ENCODE peak calls at places on chromosomes 4 and X, in eight cellular contexts. K is AG09309; E is AG08396; Q is activated CD4-positive, alpha-beta T cell treated with anti-CD3 and anti-CD28 coated beads for 24 hours; B is NCI-H345; C is H54; H is fibroblast of mammary gland; I is foreskin fibroblast. X is an unnamed sample.
A peak's percentile ranks its signal among the peaks of the same experiment; 100 is the strongest.

GRCh38 chr4:15779336-15779735 is 1.2 kb downstream of the CD38 start:
- DNase-seq in E (peak; percentile 65), I (peak; percentile 78), Q (no peak), K (no peak), C (no peak), B (peak; percentile 26), H (peak; percentile 63), X (peak; percentile 52)

GRCh38 chr4:3239998-3240920 is 8.7 kb upstream of the MSANTD1 start:
- DNase-seq in B (peak; percentile 19), I (no peak), E (no peak), K (no peak), H (no peak), C (no peak), Q (no peak), X (no peak)

GRCh38 chr4:15757084-15757483 is 21.0 kb upstream of the CD38 start:
- DNase-seq in B (no peak), E (no peak), K (no peak), H (no peak), C (no peak), I (no peak), Q (no peak), X (no peak)

GRCh38 chrX:22666441-22666840 is 333.3 kb upstream of the DDX53 start:
- DNase-seq in H (peak; percentile 61), K (no peak), I (peak; percentile 39), C (peak; percentile 2), E (no peak), B (no peak), Q (no peak), X (peak; percentile 25)

GRCh38 chrX:7146026-7146702 is 1.3 kb upstream of the STS start:
- DNase-seq in C (no peak), B (no peak), E (no peak), K (no peak), Q (no peak), H (no peak), I (peak; percentile 31), X (no peak)

GRCh38 chr4:174763454-174764104 is 65.5 kb downstream of the GLRA3 start:
- DNase-seq in I (no peak), K (no peak), Q (no peak), E (no peak), C (no peak), H (peak; percentile 7), B (no peak), X (peak; percentile 4)

GRCh38 chr4:102387552-102388150 is 42.4 kb upstream of the SLC39A8 start:
- DNase-seq in Q (no peak), H (peak; percentile 2), E (no peak), C (no peak), B (no peak), I (no peak), K (no peak), X (no peak)

GRCh38 chr4:39699676-39700409 is 1.9 kb downstream of the UBE2K start:
- DNase-seq in B (no peak), I (peak; percentile 36), C (no peak), K (no peak), H (peak; percentile 71), E (no peak), Q (no peak), X (peak; percentile 34)

GRCh38 chr4:147836807-147837206 is 104.9 kb downstream of the ARHGAP10 start:
- DNase-seq in H (no peak), C (no peak), I (no peak), B (no peak), E (no peak), K (no peak), Q (no peak), X (no peak)

GRCh38 chr4:82792912-82793649 is 5.5 kb downstream of the SCD5 start:
- DNase-seq in Q (no peak), E (no peak), C (no peak), I (peak; percentile 56), H (no peak), B (no peak), K (no peak), X (no peak)

GRCh38 chrX:113274801-113275200 is 434.2 kb upstream of the AMOT start:
- DNase-seq in B (no peak), E (no peak), I (no peak), C (no peak), Q (no peak), K (no peak), H (no peak), X (no peak)

GRCh38 chrX:154918060-154918483 is 31.9 kb downstream of the F8A1 start:
- DNase-seq in I (peak; percentile 85), B (peak; percentile 78), H (peak; percentile 90), C (peak; percentile 14), K (peak; percentile 65), E (peak; percentile 57), Q (no peak), X (peak; percentile 84)

GRCh38 chr4:80266902-80267380 is 477 bp downstream of the FGF5 start:
- DNase-seq in H (peak; percentile 55), I (peak; percentile 72), K (no peak), Q (no peak), B (no peak), C (no peak), E (no peak), X (peak; percentile 30)

GRCh38 chr4:52052475-52052780 is 1.3 kb downstream of the SPATA18 start:
- DNase-seq in B (no peak), E (peak; percentile 29), C (no peak), I (no peak), Q (no peak), H (no peak), K (no peak), X (no peak)

GRCh38 chrX:45756562-45756961 is 555.9 kb upstream of the DIPK2B start:
- DNase-seq in C (no peak), H (no peak), I (peak; percentile 37), B (peak; percentile 77), Q (no peak), K (no peak), E (no peak), X (peak; percentile 63)

GRCh38 chr4:56158483-56158882 is 209.7 kb downstream of the CEP135 start:
- DNase-seq in I (no peak), B (no peak), C (no peak), K (no peak), E (no peak), Q (no peak), H (no peak), X (no peak)

GRCh38 chr4:1479454-1479853 is 73.2 kb upstream of the NKX1-1 start:
- DNase-seq in H (no peak), I (no peak), Q (no peak), E (no peak), K (no peak), B (no peak), C (no peak), X (no peak)

GRCh38 chr4:4599886-4600285 is 58.0 kb upstream of the STX18 start:
- DNase-seq in I (no peak), C (no peak), K (no peak), H (no peak), Q (no peak), E (no peak), B (peak; percentile 92), X (no peak)

GRCh38 chr4:85700362-85700761 is 225.4 kb downstream of the ARHGAP24 start:
- DNase-seq in B (no peak), H (no peak), I (no peak), K (no peak), C (no peak), E (no peak), Q (no peak), X (no peak)

GRCh38 chrX:101659601-101660063 is at the start of gene ARMCX2:
- DNase-seq in C (peak; percentile 17), B (peak; percentile 81), Q (no peak), H (peak; percentile 66), I (peak; percentile 75), K (peak; percentile 23), E (peak; percentile 66), X (no peak)

GRCh38 chr4:20297246-20297645 is 45.5 kb downstream of the SLIT2 start:
- DNase-seq in I (no peak), B (no peak), H (peak; percentile 16), Q (no peak), C (no peak), K (no peak), E (no peak), X (no peak)

GRCh38 chr4:129095811-129096454 is at the start of gene C4orf33:
- DNase-seq in K (peak; percentile 5), I (peak; percentile 83), E (peak; percentile 73), B (no peak), Q (peak; percentile 50), H (peak; percentile 70), C (peak; percentile 27), X (peak; percentile 66)

GRCh38 chrX:20515841-20516461 is 249.2 kb upstream of the RPS6KA3 start:
- DNase-seq in Q (no peak), E (peak; percentile 29), B (no peak), H (peak; percentile 89), C (no peak), K (peak; percentile 69), I (peak; percentile 85), X (peak; percentile 90)

X was measured in PC-3.